ENCODE peak calls at places on chromosomes 2 and 18, in six cellular contexts. One of them, this sample, is unnamed.
A peak's percentile ranks its signal among the peaks of the same experiment; 100 is the strongest.

GRCh38 chr18:47427951-47428350 is 176.5 kb upstream of the SKOR2 start:
- DNase-seq in neural progenitor cell: no peak
- DNase-seq in lower leg skin: no peak
- DNase-seq in fibroblast of the aortic adventitia: no peak
- DNase-seq in astrocyte of the cerebellum: no peak
- DNase-seq in fibroblast of lung: no peak
- DNase-seq in this sample: no peak

GRCh38 chr2:197306691-197307030 is 3.9 kb downstream of the ANKRD44 start:
- DNase-seq in neural progenitor cell: no peak
- DNase-seq in lower leg skin: no peak
- DNase-seq in fibroblast of the aortic adventitia: peak; percentile 13
- DNase-seq in astrocyte of the cerebellum: no peak
- DNase-seq in fibroblast of lung: no peak
- DNase-seq in this sample: no peak

GRCh38 chr2:181777654-181778053 is 97.3 kb upstream of the NEUROD1 start:
- DNase-seq in neural progenitor cell: no peak
- DNase-seq in fibroblast of lung: no peak
- DNase-seq in fibroblast of the aortic adventitia: no peak
- DNase-seq in lower leg skin: no peak
- DNase-seq in astrocyte of the cerebellum: no peak
- DNase-seq in this sample: no peak

GRCh38 chr2:64463784-64464183 is 9.8 kb downstream of the LGALSL start:
- DNase-seq in fibroblast of lung: peak; percentile 83
- DNase-seq in astrocyte of the cerebellum: peak; percentile 29
- DNase-seq in neural progenitor cell: no peak
- DNase-seq in fibroblast of the aortic adventitia: peak; percentile 76
- DNase-seq in lower leg skin: no peak
- DNase-seq in this sample: peak; percentile 92

GRCh38 chr2:97957432-97958183 is 38.1 kb downstream of the TMEM131 start:
- DNase-seq in lower leg skin: no peak
- DNase-seq in fibroblast of lung: no peak
- DNase-seq in neural progenitor cell: no peak
- DNase-seq in fibroblast of the aortic adventitia: no peak
- DNase-seq in astrocyte of the cerebellum: no peak
- DNase-seq in this sample: no peak

GRCh38 chr18:7635948-7636347 is 68.8 kb downstream of the PTPRM start:
- DNase-seq in fibroblast of the aortic adventitia: no peak
- DNase-seq in fibroblast of lung: no peak
- DNase-seq in neural progenitor cell: no peak
- DNase-seq in lower leg skin: no peak
- DNase-seq in astrocyte of the cerebellum: no peak
- DNase-seq in this sample: no peak

GRCh38 chr2:182822733-182823132 is 43.7 kb downstream of the FRZB start:
- DNase-seq in astrocyte of the cerebellum: no peak
- DNase-seq in fibroblast of the aortic adventitia: no peak
- DNase-seq in lower leg skin: no peak
- DNase-seq in neural progenitor cell: no peak
- DNase-seq in fibroblast of lung: no peak
- DNase-seq in this sample: no peak

GRCh38 chr2:232689152-232689910 is 7.8 kb upstream of the GIGYF2 start:
- DNase-seq in neural progenitor cell: no peak
- DNase-seq in lower leg skin: no peak
- DNase-seq in fibroblast of lung: peak; percentile 46
- DNase-seq in astrocyte of the cerebellum: peak; percentile 5
- DNase-seq in fibroblast of the aortic adventitia: peak; percentile 19
- DNase-seq in this sample: peak; percentile 43

GRCh38 chr2:24945907-24946306 is 25.8 kb downstream of the DNAJC27 start:
- DNase-seq in astrocyte of the cerebellum: no peak
- DNase-seq in fibroblast of the aortic adventitia: no peak
- DNase-seq in fibroblast of lung: peak; percentile 14
- DNase-seq in neural progenitor cell: no peak
- DNase-seq in lower leg skin: no peak
- DNase-seq in this sample: peak; percentile 31

GRCh38 chr2:128780434-128781080 is 461.9 kb upstream of the HS6ST1 start:
- DNase-seq in neural progenitor cell: no peak
- DNase-seq in fibroblast of lung: no peak
- DNase-seq in astrocyte of the cerebellum: no peak
- DNase-seq in fibroblast of the aortic adventitia: no peak
- DNase-seq in lower leg skin: peak; percentile 9
- DNase-seq in this sample: no peak

GRCh38 chr2:102006886-102007278 is 15.1 kb downstream of the IL1R2 start:
- DNase-seq in astrocyte of the cerebellum: no peak
- DNase-seq in neural progenitor cell: no peak
- DNase-seq in fibroblast of the aortic adventitia: no peak
- DNase-seq in fibroblast of lung: no peak
- DNase-seq in lower leg skin: no peak
- DNase-seq in this sample: no peak

GRCh38 chr2:149136111-149136510 is 97.6 kb downstream of the LYPD6B start:
- DNase-seq in neural progenitor cell: no peak
- DNase-seq in fibroblast of the aortic adventitia: no peak
- DNase-seq in fibroblast of lung: no peak
- DNase-seq in astrocyte of the cerebellum: no peak
- DNase-seq in lower leg skin: no peak
- DNase-seq in this sample: no peak

GRCh38 chr2:120804446-120804845 is 68.8 kb downstream of the GLI2 start:
- DNase-seq in neural progenitor cell: no peak
- DNase-seq in fibroblast of the aortic adventitia: no peak
- DNase-seq in lower leg skin: no peak
- DNase-seq in astrocyte of the cerebellum: no peak
- DNase-seq in fibroblast of lung: no peak
- DNase-seq in this sample: no peak

GRCh38 chr2:200787351-200788128 is 24.2 kb upstream of the BZW1 start:
- DNase-seq in astrocyte of the cerebellum: peak; percentile 63
- DNase-seq in fibroblast of lung: peak; percentile 98
- DNase-seq in neural progenitor cell: no peak
- DNase-seq in fibroblast of the aortic adventitia: peak; percentile 97
- DNase-seq in lower leg skin: no peak
- DNase-seq in this sample: peak; percentile 93

GRCh38 chr2:188315750-188316149 is 24.1 kb downstream of the GULP1 start:
- DNase-seq in neural progenitor cell: no peak
- DNase-seq in lower leg skin: no peak
- DNase-seq in fibroblast of lung: no peak
- DNase-seq in astrocyte of the cerebellum: no peak
- DNase-seq in fibroblast of the aortic adventitia: no peak
- DNase-seq in this sample: no peak

GRCh38 chr2:188676012-188676405 is 298.2 kb upstream of the COL3A1 start:
- DNase-seq in astrocyte of the cerebellum: no peak
- DNase-seq in neural progenitor cell: no peak
- DNase-seq in fibroblast of lung: peak; percentile 83
- DNase-seq in fibroblast of the aortic adventitia: peak; percentile 90
- DNase-seq in lower leg skin: no peak
- DNase-seq in this sample: peak; percentile 40

GRCh38 chr2:143083636-143084035 is 45.6 kb upstream of the ARHGAP15 start:
- DNase-seq in fibroblast of the aortic adventitia: peak; percentile 63
- DNase-seq in fibroblast of lung: peak; percentile 78
- DNase-seq in neural progenitor cell: no peak
- DNase-seq in lower leg skin: no peak
- DNase-seq in astrocyte of the cerebellum: peak; percentile 53
- DNase-seq in this sample: peak; percentile 68

GRCh38 chr2:62089658-62090057 is 106.3 kb upstream of the B3GNT2 start:
- DNase-seq in fibroblast of lung: no peak
- DNase-seq in lower leg skin: no peak
- DNase-seq in fibroblast of the aortic adventitia: peak; percentile 88
- DNase-seq in astrocyte of the cerebellum: peak; percentile 49
- DNase-seq in neural progenitor cell: no peak
- DNase-seq in this sample: peak; percentile 37

GRCh38 chr18:10041180-10041579 is 127.4 kb downstream of the VAPA start:
- DNase-seq in astrocyte of the cerebellum: no peak
- DNase-seq in fibroblast of the aortic adventitia: peak; percentile 35
- DNase-seq in neural progenitor cell: no peak
- DNase-seq in fibroblast of lung: peak; percentile 96
- DNase-seq in lower leg skin: peak; percentile 79
- DNase-seq in this sample: peak; percentile 79

GRCh38 chr2:231161252-231162035 is 36.6 kb upstream of the HTR2B start:
- DNase-seq in fibroblast of the aortic adventitia: no peak
- DNase-seq in fibroblast of lung: no peak
- DNase-seq in lower leg skin: no peak
- DNase-seq in astrocyte of the cerebellum: no peak
- DNase-seq in neural progenitor cell: no peak
- DNase-seq in this sample: no peak

GRCh38 chr2:217262916-217263315 is 403.1 kb upstream of the TNP1 start:
- DNase-seq in astrocyte of the cerebellum: no peak
- DNase-seq in neural progenitor cell: no peak
- DNase-seq in fibroblast of the aortic adventitia: peak; percentile 69
- DNase-seq in lower leg skin: no peak
- DNase-seq in fibroblast of lung: no peak
- DNase-seq in this sample: no peak

GRCh38 chr2:68917034-68917718 is 35.5 kb downstream of the GKN2 start:
- DNase-seq in fibroblast of the aortic adventitia: peak; percentile 25
- DNase-seq in neural progenitor cell: no peak
- DNase-seq in lower leg skin: no peak
- DNase-seq in fibroblast of lung: no peak
- DNase-seq in astrocyte of the cerebellum: no peak
- DNase-seq in this sample: no peak
- H3K4me3 ChIP-seq in fibroblast of the aortic adventitia: no peak overlapping the region
- H3K4me3 ChIP-seq in neural progenitor cell: no peak overlapping the region
- H3K4me3 ChIP-seq in lower leg skin: no peak overlapping the region
- H3K4me3 ChIP-seq in fibroblast of lung: no peak overlapping the region
- H3K4me3 ChIP-seq in astrocyte of the cerebellum: no peak overlapping the region
- H3K4me3 ChIP-seq in this sample: no peak overlapping the region

DNA sequence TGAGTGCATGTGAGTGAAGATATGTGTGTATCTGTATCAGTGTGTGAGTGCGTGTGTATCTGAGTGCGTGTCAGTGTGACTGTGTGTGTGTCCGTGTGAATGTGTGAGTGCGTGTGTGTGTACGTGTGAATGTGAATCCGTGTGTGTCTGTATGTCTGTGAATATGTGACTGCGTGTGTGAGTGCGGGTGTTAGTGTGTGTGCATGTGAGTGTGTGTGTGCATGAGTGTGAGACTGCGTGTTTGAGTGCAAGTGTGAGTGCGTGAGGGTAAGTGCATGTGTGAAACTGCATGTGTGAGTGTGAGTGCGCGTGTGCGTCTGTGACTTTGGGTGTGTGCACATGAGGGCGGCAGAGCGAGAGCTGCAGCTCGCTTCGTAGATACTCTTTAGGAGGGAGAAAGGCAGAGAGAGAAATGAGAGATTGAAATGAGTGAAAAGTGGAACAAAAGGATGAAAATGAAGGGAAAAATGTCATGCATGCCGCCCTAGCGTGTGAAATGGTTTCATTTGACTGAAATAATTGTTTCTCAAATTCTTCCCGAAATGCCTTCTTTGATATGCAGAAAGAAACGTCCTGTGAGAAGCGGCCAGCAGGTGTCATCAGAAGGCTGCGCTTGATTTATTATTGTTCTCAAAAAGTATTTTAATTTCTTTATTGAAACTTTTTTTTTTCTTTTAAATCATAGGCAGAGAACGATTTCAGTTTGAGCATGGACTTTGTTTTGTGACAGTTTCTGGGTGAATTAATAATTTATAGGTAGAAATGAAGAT is 25.6 kb downstream of the ZNF407 start:
- DNase-seq in lower leg skin: no peak
- DNase-seq in neural progenitor cell: peak; percentile 27
- DNase-seq in astrocyte of the cerebellum: no peak
- DNase-seq in fibroblast of lung: peak; percentile 32
- DNase-seq in fibroblast of the aortic adventitia: peak; percentile 28
- DNase-seq in this sample: peak; percentile 29
- TF ChIP-seq CTCF in lower leg skin: no peak
- TF ChIP-seq CTCF in neural progenitor cell: peak; percentile 66
- TF ChIP-seq CTCF in astrocyte of the cerebellum: peak; percentile 51
- TF ChIP-seq CTCF in fibroblast of lung: peak; percentile 34
- TF ChIP-seq CTCF in fibroblast of the aortic adventitia: peak; percentile 43
- TF ChIP-seq CTCF in this sample: peak; percentile 34

GRCh38 chr2:219457784-219458369 is 23.2 kb downstream of the SPEG start:
- DNase-seq in fibroblast of lung: no peak
- DNase-seq in neural progenitor cell: peak; percentile 37
- DNase-seq in astrocyte of the cerebellum: no peak
- DNase-seq in fibroblast of the aortic adventitia: no peak
- DNase-seq in lower leg skin: no peak
- DNase-seq in this sample: no peak
- H3K4me3 ChIP-seq in fibroblast of lung: no peak overlapping the region
- H3K4me3 ChIP-seq in neural progenitor cell: no peak overlapping the region
- H3K4me3 ChIP-seq in astrocyte of the cerebellum: no peak overlapping the region
- H3K4me3 ChIP-seq in fibroblast of the aortic adventitia: no peak overlapping the region
- H3K4me3 ChIP-seq in lower leg skin: no peak overlapping the region
- H3K4me3 ChIP-seq in this sample: no peak overlapping the region

GRCh38 chr2:105578166-105578565 is 166.5 kb upstream of the NCK2 start:
- DNase-seq in fibroblast of lung: no peak
- DNase-seq in fibroblast of the aortic adventitia: no peak
- DNase-seq in astrocyte of the cerebellum: no peak
- DNase-seq in neural progenitor cell: no peak
- DNase-seq in lower leg skin: no peak
- DNase-seq in this sample: no peak

GRCh38 chr2:105576050-105576439 is 168.7 kb upstream of the NCK2 start:
- DNase-seq in astrocyte of the cerebellum: no peak
- DNase-seq in fibroblast of lung: no peak
- DNase-seq in lower leg skin: no peak
- DNase-seq in neural progenitor cell: no peak
- DNase-seq in fibroblast of the aortic adventitia: no peak
- DNase-seq in this sample: no peak

GRCh38 chr2:105577762-105578161 is 166.9 kb upstream of the NCK2 start:
- DNase-seq in astrocyte of the cerebellum: no peak
- DNase-seq in lower leg skin: no peak
- DNase-seq in fibroblast of the aortic adventitia: no peak
- DNase-seq in fibroblast of lung: no peak
- DNase-seq in neural progenitor cell: no peak
- DNase-seq in this sample: no peak

GRCh38 chr2:105575626-105576025 is 169.1 kb upstream of the NCK2 start:
- DNase-seq in neural progenitor cell: no peak
- DNase-seq in fibroblast of the aortic adventitia: peak; percentile 11
- DNase-seq in fibroblast of lung: no peak
- DNase-seq in astrocyte of the cerebellum: no peak
- DNase-seq in lower leg skin: no peak
- DNase-seq in this sample: no peak

DNA sequence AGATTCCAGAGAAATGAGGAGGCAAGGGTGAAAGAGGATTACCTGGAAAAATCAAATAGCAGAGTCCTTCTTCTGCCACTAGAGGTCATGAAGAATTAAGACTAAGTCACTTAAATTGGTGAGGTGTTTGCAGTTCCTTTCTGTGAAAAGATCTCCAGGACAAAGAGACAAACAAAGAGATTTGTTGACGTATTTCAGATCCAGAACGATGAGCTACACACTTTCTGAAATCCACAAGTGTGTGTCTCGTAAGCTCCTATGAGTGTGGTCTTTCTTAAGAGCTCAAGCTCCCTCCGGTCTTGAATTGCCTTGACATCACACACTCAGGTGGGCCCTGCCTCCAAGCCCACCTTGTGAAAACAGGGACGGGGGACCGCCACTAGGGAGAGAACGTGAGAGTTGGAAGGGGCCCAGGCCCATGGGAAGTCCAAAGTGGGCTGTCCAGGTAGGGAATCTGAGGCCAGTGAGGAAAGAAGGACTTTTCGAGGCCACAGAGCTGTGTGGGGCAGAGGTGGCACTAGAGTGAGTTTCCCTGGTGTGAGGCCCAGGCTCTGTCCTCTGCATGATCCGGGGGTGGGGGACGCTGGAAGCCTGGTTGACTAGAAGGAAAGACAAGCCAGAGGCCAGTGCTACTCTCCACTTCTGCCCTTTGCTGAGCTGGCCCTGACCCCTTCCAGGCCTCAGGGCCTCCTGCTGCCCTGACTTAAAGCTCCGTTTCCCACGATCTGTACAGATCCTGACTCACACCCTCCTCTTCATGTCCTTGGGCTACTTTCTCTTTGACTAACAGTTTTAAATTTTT is 168.1 kb upstream of the NCK2 start:
- DNase-seq in neural progenitor cell: peak; percentile 47
- DNase-seq in fibroblast of lung: peak; percentile 60
- DNase-seq in astrocyte of the cerebellum: peak; percentile 22
- DNase-seq in fibroblast of the aortic adventitia: peak; percentile 59
- DNase-seq in lower leg skin: no peak
- DNase-seq in this sample: peak; percentile 81
- TF ChIP-seq CTCF in neural progenitor cell: peak; percentile 66
- TF ChIP-seq CTCF in fibroblast of lung: peak; percentile 57
- TF ChIP-seq CTCF in astrocyte of the cerebellum: peak; percentile 46
- TF ChIP-seq CTCF in fibroblast of the aortic adventitia: peak; percentile 64
- TF ChIP-seq CTCF in lower leg skin: no peak
- TF ChIP-seq CTCF in this sample: peak; percentile 65

This sample was measured in cardiac fibroblast.